ENCODE peak calls at places on chromosomes 3 and 15, in five cellular contexts. I is gastrocnemius medialis, V is IMR-90, H is body of pancreas, Q is right lobe of liver. G is an unnamed sample.

GRCh38 chr3:154779571-154779970 is 300.5 kb upstream of the MME start:
- ATAC-seq in Q (no peak), H (no peak), V (no peak), I (no peak), G (no peak)

GRCh38 chr15:90680371-90680935 is 36.7 kb upstream of the BLM start:
- ATAC-seq in V (peak), Q (no peak), I (peak), H (peak), G (peak)

GRCh38 chr3:32438596-32439344 is 47.1 kb downstream of the CMTM7 start:
- ATAC-seq in I (no peak), V (no peak), Q (peak), H (no peak), G (no peak)

GRCh38 chr3:37536033-37536432 is 325.6 kb upstream of the CTDSPL start:
- ATAC-seq in H (no peak), Q (no peak), V (no peak), I (peak), G (peak)

GRCh38 chr15:40255033-40255432 is 16.2 kb downstream of the PAK6 start:
- ATAC-seq in V (no peak), I (no peak), H (no peak), Q (no peak), G (no peak)

GRCh38 chr3:191372122-191372521 is 41.8 kb upstream of the UTS2B start:
- ATAC-seq in Q (no peak), I (no peak), V (no peak), H (no peak), G (no peak)

GRCh38 chr3:8254489-8254888 is 247.1 kb upstream of the LMCD1 start:
- ATAC-seq in H (no peak), I (no peak), Q (no peak), V (no peak), G (no peak)

GRCh38 chr3:32157600-32158264 is 51.3 kb downstream of the GPD1L start:
- ATAC-seq in Q (no peak), I (peak), H (no peak), V (no peak), G (no peak)

GRCh38 chr3:145903472-145904013 is 257.4 kb downstream of the PLOD2 start:
- ATAC-seq in H (no peak), Q (no peak), I (no peak), V (no peak), G (no peak)

GRCh38 chr3:128555098-128555825 is 62.3 kb upstream of the GATA2 start:
- ATAC-seq in Q (peak), I (peak), V (peak), H (peak), G (peak)

GRCh38 chr15:44715797-44716334 is 4.5 kb downstream of the B2M start:
- ATAC-seq in H (no peak), I (no peak), V (no peak), Q (no peak), G (no peak)
- TF ChIP-seq POLR2A in H (no peak), I (no peak), V (no peak), Q (no peak), G (no peak)

GRCh38 chr3:152256829-152257228 is 11.9 kb upstream of the MBNL1 start:
- ATAC-seq in H (no peak), V (no peak), I (no peak), Q (no peak), G (no peak)

GRCh38 chr3:152258448-152259302 is 10.1 kb upstream of the MBNL1 start:
- ATAC-seq in I (peak), H (peak), Q (peak), V (peak), G (peak)

GRCh38 chr3:152255290-152255689 is 13.4 kb upstream of the MBNL1 start:
- ATAC-seq in H (no peak), I (no peak), V (no peak), Q (no peak), G (no peak)

GRCh38 chr3:152259480-152259879 is 9.2 kb upstream of the MBNL1 start:
- ATAC-seq in I (no peak), H (no peak), V (no peak), Q (no peak), G (no peak)

GRCh38 chr3:152257246-152258074 is 11.3 kb upstream of the MBNL1 start:
- ATAC-seq in V (no peak), I (no peak), H (peak), Q (peak), G (no peak)
- H3K4me3 ChIP-seq in V (no peak), I (no peak), H (no peak), Q (no peak), G (no peak)

GRCh38 chr3:182323898-182324297 is 469.4 kb upstream of the ATP11B start:
- ATAC-seq in I (no peak), V (no peak), H (no peak), Q (no peak), G (no peak)
- TF ChIP-seq POLR2A in I (no peak), V (no peak), H (no peak), Q (no peak), G (no peak)

DNA sequence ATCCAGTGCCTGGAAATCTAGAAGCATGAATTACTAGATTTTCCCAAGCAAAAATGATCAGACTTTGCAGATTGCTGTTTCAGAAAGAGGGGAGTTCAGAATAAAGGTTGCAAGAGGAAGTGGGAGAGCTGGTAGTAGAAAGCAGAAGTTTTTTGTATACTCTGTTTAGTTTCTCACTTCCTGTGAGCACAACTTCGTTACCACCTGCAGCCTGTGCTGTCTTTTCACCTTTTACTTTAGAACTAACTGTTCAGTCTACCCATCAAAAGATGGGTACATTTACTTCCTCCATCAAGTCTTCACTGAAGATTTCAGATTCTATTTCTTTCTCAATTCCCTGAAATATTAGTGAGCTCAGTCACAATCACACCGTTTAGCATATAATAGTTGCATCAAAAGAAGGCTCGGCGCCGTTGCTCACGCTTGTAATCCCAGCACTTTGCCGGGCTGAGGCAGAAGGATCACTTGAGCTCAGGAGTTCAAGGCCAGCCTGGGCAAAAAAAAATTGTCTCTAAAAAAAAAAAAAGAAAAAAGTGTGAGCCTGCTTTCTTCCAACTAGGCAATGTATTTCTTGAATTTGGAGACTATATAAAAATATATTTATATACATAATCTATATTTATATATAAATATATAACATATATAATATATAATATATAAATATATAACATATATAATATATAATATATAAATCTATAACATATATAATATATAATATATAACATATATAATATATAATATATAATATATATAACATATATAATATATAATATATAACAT is 1.8 kb upstream of the CEP97 start:
- ATAC-seq in Q (no peak), H (no peak), V (no peak), I (no peak), G (no peak)
- H3K4me3 ChIP-seq in Q (no peak), H (no peak), V (no peak), I (no peak), G (no peak)

GRCh38 chr3:194165619-194166018 is 29.7 kb downstream of the HES1 start:
- ATAC-seq in V (no peak), H (no peak), Q (no peak), I (no peak), G (no peak)

GRCh38 chr3:194163697-194164096 is 27.7 kb downstream of the HES1 start:
- ATAC-seq in V (no peak), H (no peak), I (no peak), Q (no peak), G (no peak)

GRCh38 chr3:194161181-194162045 is 25.5 kb downstream of the HES1 start:
- ATAC-seq in V (no peak), Q (no peak), I (no peak), H (peak), G (no peak)

GRCh38 chr3:194162070-194162678 is 26.2 kb downstream of the HES1 start:
- ATAC-seq in V (no peak), I (no peak), H (no peak), Q (no peak), G (no peak)

GRCh38 chr3:194162817-194163584 is 27.1 kb downstream of the HES1 start:
- ATAC-seq in V (no peak), I (no peak), Q (no peak), H (no peak), G (no peak)
- TF ChIP-seq POLR2A in V (no peak), I (no peak), Q (no peak), H (no peak), G (no peak)

GRCh38 chr15:66399276-66399675 is 12.6 kb downstream of the MAP2K1 start:
- ATAC-seq in Q (no peak), I (no peak), V (no peak), H (no peak), G (no peak)

GRCh38 chr15:66400351-66400774 is 13.7 kb downstream of the MAP2K1 start:
- ATAC-seq in Q (no peak), V (peak), I (peak), H (no peak), G (no peak)

GRCh38 chr15:66402885-66403284 is 16.2 kb downstream of the MAP2K1 start:
- ATAC-seq in V (no peak), H (no peak), I (no peak), Q (no peak), G (no peak)

GRCh38 chr15:66403323-66403722 is 16.6 kb downstream of the MAP2K1 start:
- ATAC-seq in H (no peak), I (no peak), Q (no peak), V (no peak), G (no peak)

DNA sequence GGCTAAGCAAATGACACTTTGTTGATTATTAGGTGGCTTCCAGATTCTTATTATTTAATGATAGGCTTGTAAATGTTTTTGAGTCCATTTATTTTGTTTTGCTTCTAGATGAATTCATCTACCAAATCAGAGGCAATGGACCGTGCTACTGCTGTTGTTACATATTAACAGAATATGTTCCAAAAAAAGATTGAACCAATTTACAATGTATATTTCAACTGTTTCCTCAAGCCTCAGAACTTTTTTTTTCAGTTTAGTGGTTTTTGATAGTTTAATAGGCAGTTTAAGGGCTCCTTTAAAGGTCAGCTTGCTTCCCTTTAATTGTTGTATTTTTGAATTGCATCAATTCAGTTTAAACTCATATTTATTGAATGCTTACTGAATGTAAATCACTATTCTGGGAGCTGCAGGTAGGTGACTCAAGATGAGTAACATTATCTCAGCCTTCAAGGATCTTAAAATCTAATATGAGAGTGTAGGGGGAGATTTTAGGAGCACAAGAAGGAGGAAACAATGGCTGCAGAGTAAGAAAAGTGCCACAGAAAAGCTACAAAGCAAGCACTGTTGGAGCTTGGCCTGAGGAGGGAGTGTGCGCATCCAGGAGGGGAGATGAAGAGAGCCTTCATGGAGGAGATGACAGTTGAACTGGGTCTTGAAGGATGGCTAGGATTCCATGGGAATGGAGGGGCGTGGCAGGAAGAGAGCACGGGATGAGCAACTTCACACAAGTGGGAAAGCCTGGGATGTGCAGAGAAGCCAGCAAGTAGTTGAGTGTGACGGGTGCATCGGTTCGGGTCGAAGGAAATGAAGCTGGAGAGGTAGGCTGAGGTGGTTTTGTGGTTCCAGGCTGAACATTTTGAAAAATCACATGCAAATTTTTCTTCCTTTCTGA is 14.7 kb downstream of the MAP2K1 start:
- ATAC-seq in Q (no peak), V (no peak), H (no peak), I (no peak), G (no peak)
- H3K4me3 ChIP-seq in Q (no peak), V (no peak), H (no peak), I (no peak), G (no peak)

DNA sequence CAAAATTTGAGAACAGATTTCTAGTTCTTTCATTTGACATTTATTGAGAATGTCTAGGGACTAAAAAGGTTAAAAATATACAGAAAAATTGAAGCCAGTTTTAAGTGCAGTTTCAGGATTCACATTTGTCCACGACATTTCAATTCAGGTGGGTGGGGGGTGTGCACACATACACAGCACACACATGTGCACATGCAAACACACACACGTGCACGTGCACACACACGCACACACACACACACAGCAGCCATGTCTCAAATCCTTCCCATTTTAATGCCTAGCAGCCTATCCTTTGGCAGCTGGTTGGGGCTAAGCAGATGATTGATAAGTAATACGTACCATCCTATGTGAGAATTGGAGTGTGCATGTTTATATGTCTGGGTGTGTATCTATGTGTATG is 238.3 kb upstream of the TRIM42 start:
- ATAC-seq in H (no peak), V (no peak), Q (no peak), I (no peak), G (no peak)
- TF ChIP-seq POLR2A in H (no peak), V (no peak), Q (no peak), I (no peak), G (no peak)

DNA sequence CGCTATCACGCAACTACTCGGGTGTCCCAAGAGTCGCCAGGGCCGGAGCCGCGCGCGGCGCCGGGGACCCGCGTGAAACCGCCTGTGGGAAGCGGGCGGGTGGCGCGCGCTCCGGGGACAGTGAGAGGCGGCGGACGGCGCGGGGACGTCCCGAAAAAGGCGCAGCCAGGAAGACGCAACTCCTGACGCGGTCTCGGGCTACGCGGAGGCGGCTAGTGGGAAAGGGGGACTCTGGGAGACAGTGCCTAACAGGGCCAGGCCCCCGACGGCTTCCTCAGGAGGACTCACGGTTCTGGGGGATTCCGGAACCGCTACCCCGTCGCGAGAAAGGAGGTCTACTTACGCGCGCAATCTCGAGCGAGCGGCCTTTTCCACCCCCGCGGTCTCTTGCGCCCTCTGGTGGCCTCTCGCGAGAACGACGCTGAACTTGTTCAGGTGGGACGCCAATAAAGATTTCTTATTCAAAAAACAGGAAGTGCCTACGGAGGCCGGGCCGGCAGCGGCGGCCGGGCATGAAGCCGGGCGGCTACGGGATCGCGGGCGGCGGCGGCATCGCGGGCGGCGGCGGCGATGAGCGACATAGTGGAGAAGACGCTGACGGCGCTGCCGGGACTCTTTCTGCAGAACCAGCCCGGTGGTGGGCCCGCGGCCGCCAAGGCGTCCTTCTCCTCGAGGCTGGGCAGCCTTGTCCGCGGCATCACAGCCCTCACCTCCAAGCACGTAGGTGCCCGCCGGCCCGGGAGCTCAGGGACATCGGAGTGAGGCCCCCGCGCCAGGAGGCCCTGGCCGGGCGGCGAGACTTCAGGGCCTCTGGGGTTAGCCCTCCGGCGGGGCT is at the start of gene AP4E1:
- ATAC-seq in I (peak), Q (peak), H (peak), V (peak), G (peak)
- H3K4me3 ChIP-seq in I (peak), Q (peak), H (peak), V (peak), G (peak)